ENCODE peak calls at places on chromosomes 4 and X, in four cellular contexts. J is mesendoderm, B is trophoblast cell, X is IMR-90. Y is an unnamed sample.

GRCh38 chrX:129679856-129680255 is 25.1 kb upstream of the APLN start:
- DNase-seq in J (no peak), B (no peak), X (peak), Y (no peak)

GRCh38 chr4:114598191-114599121 is at the start of gene UGT8:
- DNase-seq in J (peak), B (no peak), X (no peak), Y (peak)

GRCh38 chrX:95071621-95072020 is 1397.6 kb downstream of the FAM133A start:
- DNase-seq in J (peak), B (no peak), X (peak), Y (no peak)

GRCh38 chrX:132425744-132426318 is 63.0 kb downstream of the MBNL3 start:
- DNase-seq in J (no peak), B (peak), X (no peak), Y (no peak)

GRCh38 chr4:61772116-61772515 is 572.0 kb downstream of the ADGRL3 start:
- DNase-seq in J (peak), B (peak), X (no peak), Y (no peak)

GRCh38 chrX:72053508-72053907 is 78.2 kb downstream of the RTL5 start:
- DNase-seq in J (no peak), B (no peak), X (no peak), Y (no peak)

GRCh38 chr4:124203613-124204284 is 508.8 kb downstream of the ANKRD50 start:
- DNase-seq in J (peak), B (peak), X (peak), Y (no peak)

GRCh38 chr4:20391224-20391623 is 139.5 kb downstream of the SLIT2 start:
- DNase-seq in J (no peak), B (no peak), X (peak), Y (no peak)

GRCh38 chr4:104879854-104880253 is 266.8 kb upstream of the TET2 start:
- DNase-seq in J (no peak), B (no peak), X (no peak), Y (no peak)

GRCh38 chrX:10444204-10444603 is 176.2 kb downstream of the MID1 start:
- DNase-seq in J (peak), B (peak), X (no peak), Y (no peak)

GRCh38 chr4:13615162-13615561 is 12.4 kb downstream of the BOD1L1 start:
- DNase-seq in J (no peak), B (no peak), X (no peak), Y (no peak)

GRCh38 chr4:182975806-182976205 is 58.6 kb upstream of the DCTD start:
- DNase-seq in J (no peak), B (peak), X (peak), Y (no peak)

GRCh38 chr4:138310498-138310897 is 68.3 kb upstream of the SLC7A11 start:
- DNase-seq in J (no peak), B (no peak), X (peak), Y (no peak)

GRCh38 chr4:119498520-119498919 is 130.1 kb downstream of the PDE5A start:
- DNase-seq in J (peak), B (no peak), X (peak), Y (no peak)

GRCh38 chr4:13196721-13197120 is 287.4 kb downstream of the RAB28 start:
- DNase-seq in J (no peak), B (no peak), X (no peak), Y (no peak)

GRCh38 chr4:156970501-156971167 is 965 bp downstream of the PDGFC start:
- DNase-seq in J (peak), B (peak), X (peak), Y (peak)

GRCh38 chrX:10922158-10922557 is 189.0 kb upstream of the HCCS start:
- DNase-seq in J (peak), B (no peak), X (peak), Y (no peak)

GRCh38 chr4:157004279-157005161 is 32.9 kb upstream of the PDGFC start:
- DNase-seq in J (no peak), B (peak), X (no peak), Y (no peak)

GRCh38 chrX:8090482-8090881 is 80.6 kb downstream of the VCX2 start:
- DNase-seq in J (no peak), B (no peak), X (no peak), Y (no peak)

GRCh38 chrX:40262641-40263560 is 165.1 kb upstream of the BCOR start:
- DNase-seq in J (peak), B (peak), X (peak), Y (no peak)

GRCh38 chrX:41291309-41291708 is 42.7 kb upstream of the DDX3X start:
- DNase-seq in J (no peak), B (no peak), X (no peak), Y (peak)

GRCh38 chr4:13415068-13415785 is 68.9 kb downstream of the RAB28 start:
- DNase-seq in J (no peak), B (no peak), X (no peak), Y (peak)

GRCh38 chr4:56907009-56907408 is 691 bp upstream of the REST start:
- DNase-seq in J (peak), B (peak), X (no peak), Y (peak)

GRCh38 chrX:150842198-150842553 is 56.3 kb downstream of the CD99L2 start:
- DNase-seq in J (no peak), B (no peak), X (no peak), Y (no peak)

GRCh38 chr4:127709456-127709855 is 20.7 kb upstream of the SLC25A31 start:
- DNase-seq in J (no peak), B (no peak), X (no peak), Y (no peak)

GRCh38 chrX:125895518-125895917 is 270.6 kb downstream of the DCAF12L2 start:
- DNase-seq in J (no peak), B (no peak), X (no peak), Y (no peak)

GRCh38 chr4:150974750-150975149 is 40.3 kb downstream of the LRBA start:
- DNase-seq in J (no peak), B (no peak), X (no peak), Y (no peak)

GRCh38 chr4:5370286-5370685 is 319.0 kb downstream of the STK32B start:
- DNase-seq in J (no peak), B (no peak), X (peak), Y (no peak)

GRCh38 chr4:118967393-118967792 is 78.7 kb downstream of the SYNPO2 start:
- DNase-seq in J (no peak), B (peak), X (peak), Y (no peak)

GRCh38 chr4:165635261-165635838 is 237.7 kb upstream of the TLL1 start:
- DNase-seq in J (no peak), B (no peak), X (no peak), Y (no peak)

GRCh38 chr4:137390141-137390540 is 142.2 kb downstream of the PCDH18 start:
- DNase-seq in J (no peak), B (no peak), X (peak), Y (no peak)

GRCh38 chrX:10602646-10603045 is 17.7 kb downstream of the MID1 start:
- DNase-seq in J (no peak), B (no peak), X (no peak), Y (no peak)

GRCh38 chr4:103626296-103626695 is 93.5 kb downstream of the TACR3 start:
- DNase-seq in J (peak), B (peak), X (no peak), Y (no peak)

GRCh38 chr4:87123241-87123640 is 97.2 kb downstream of the KLHL8 start:
- DNase-seq in J (no peak), B (no peak), X (no peak), Y (no peak)

GRCh38 chrX:130085551-130085986 is 24.7 kb downstream of the ELF4 start:
- DNase-seq in J (no peak), B (no peak), X (peak), Y (no peak)

GRCh38 chr4:124386648-124387047 is 325.9 kb downstream of the ANKRD50 start:
- DNase-seq in J (no peak), B (peak), X (no peak), Y (no peak)

GRCh38 chr4:159600102-159600501 is 497.2 kb downstream of the RAPGEF2 start:
- DNase-seq in J (no peak), B (peak), X (no peak), Y (no peak)

GRCh38 chr4:1536579-1537409 is 130.6 kb upstream of the NKX1-1 start:
- DNase-seq in J (no peak), B (no peak), X (no peak), Y (no peak)

GRCh38 chr4:1533501-1534064 is 127.3 kb upstream of the NKX1-1 start:
- DNase-seq in J (no peak), B (peak), X (peak), Y (no peak)

GRCh38 chr4:1535926-1536578 is 129.8 kb upstream of the NKX1-1 start:
- DNase-seq in J (no peak), B (no peak), X (no peak), Y (no peak)

GRCh38 chr4:1534076-1534872 is 128.0 kb upstream of the NKX1-1 start:
- DNase-seq in J (no peak), B (no peak), X (no peak), Y (no peak)

DNA sequence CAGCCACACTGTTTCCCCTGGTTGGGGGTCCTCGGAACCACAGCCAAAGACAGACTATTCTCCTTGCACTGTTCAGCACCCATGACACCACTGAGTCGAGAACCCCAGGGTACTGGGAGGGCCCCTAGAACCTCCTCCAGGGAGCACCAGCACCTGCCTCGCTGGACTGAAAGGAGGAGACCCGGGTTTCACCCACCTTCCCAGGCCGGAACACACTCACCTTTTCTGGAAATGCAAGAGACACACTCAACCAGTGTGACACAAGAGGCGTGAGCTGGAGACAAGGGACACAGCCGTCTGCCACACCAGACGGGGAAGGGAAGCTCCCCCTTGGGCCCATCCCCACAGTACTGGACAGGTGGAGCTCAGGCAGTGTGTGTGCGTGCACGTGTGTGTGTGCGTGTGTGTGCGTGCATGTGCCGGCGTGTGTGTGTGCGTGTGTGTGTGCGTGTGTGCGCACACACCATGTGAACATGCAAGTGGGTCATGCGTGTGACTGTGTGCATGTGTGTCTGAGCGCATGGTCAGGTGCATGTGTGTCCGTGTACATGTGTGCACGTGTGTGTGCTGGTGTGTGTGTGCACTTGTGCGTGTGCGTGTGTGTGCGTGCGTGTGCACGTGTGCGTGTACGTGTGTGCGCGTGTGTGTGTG is 128.8 kb upstream of the NKX1-1 start:
- DNase-seq in J (no peak), B (no peak), X (no peak), Y (no peak)
- H3K23ac ChIP-seq in J (no peak), B (no peak), X (no peak), Y (no peak)

GRCh38 chr4:52658671-52659015 is 458 bp downstream of the USP46 start:
- DNase-seq in J (peak), B (no peak), X (no peak), Y (no peak)

GRCh38 chr4:52660643-52661042 is 1.5 kb upstream of the USP46 start:
- DNase-seq in J (peak), B (no peak), X (no peak), Y (no peak)

GRCh38 chr4:52657630-52658501 is 1.2 kb downstream of the USP46 start:
- DNase-seq in J (peak), B (peak), X (peak), Y (peak)

GRCh38 chr4:52659722-52660261 is 691 bp upstream of the USP46 start:
- DNase-seq in J (peak), B (peak), X (no peak), Y (no peak)

DNA sequence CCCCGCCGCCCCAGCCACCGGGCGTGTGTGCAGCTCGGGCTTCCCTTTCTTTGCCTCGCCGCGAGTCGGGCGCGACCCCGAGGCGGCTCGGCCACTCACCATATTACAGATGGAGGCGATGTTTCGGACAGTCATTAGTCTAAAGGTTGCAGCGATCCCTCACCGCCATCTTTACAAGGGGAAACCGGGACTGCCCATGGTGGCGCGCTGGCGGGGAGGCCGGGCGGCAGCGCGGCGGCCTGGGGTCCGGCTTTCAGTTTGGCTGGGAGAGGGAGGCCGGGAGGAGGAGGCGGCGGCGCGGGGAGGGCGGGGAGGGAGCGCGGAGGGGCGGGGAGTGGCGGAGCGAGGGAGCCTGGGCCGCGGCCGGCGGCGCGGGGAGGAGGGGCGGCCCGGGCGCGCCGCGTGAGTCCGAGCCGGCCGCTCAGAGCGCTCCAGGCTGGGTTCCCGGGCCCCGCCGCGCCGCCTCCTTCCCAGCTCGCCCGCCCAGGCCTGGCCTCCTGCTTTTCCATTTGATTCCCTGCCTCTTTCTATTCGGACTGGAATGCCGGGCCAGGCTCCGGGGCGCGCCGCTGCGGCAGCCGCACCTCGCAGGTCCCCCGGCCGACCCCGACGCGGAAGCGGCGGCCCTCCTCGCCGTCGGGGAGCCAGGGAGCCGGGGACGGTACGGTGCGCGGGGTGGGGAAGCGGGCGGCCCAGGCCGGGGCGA is at the start of gene USP46:
- DNase-seq in J (peak), B (peak), X (peak), Y (peak)
- H3K23ac ChIP-seq in J (peak), B (no peak), X (peak), Y (no peak)

DNA sequence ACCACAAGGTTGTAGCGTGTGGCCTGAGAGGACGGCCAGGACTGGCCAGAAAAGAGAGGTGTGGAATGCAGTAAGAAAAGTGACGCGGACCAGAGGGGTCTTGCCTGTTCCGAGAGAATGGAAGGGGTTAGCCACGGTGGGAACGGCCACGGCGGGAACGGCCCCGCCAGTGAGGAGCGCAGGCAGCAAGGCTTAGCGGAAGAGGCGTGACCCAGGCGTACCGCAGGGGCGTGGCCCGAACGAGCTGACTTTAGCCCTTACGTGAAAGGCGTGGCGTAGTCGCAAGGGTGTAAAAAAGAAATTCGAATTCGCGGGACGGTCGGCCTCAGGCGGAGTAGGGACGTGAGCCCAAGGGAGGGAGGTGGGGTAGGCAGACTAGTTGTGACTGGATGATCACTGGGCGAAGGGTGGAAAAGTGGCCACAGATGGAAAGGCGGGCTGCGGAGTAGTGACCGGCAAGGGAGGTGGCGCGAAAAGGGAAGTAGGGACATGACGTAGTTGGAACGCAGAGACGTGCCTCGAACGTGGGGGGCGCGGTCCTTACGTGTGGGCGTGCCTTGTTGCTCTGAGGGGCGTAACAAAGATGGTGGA is 10.4 kb upstream of the CLTRN start:
- DNase-seq in J (peak), B (peak), X (peak), Y (peak)
- H3K23ac ChIP-seq in J (no peak), B (no peak), X (peak), Y (no peak)

GRCh38 chr4:8297141-8297601 is 27.6 kb downstream of the HTRA3 start:
- DNase-seq in J (no peak), B (no peak), X (no peak), Y (no peak)
- H3K23ac ChIP-seq in J (no peak), B (no peak), X (no peak), Y (no peak)

GRCh38 chr4:24328300-24328699 is 256.1 kb downstream of the DHX15 start:
- DNase-seq in J (peak), B (no peak), X (no peak), Y (no peak)

GRCh38 chr4:24322986-24323385 is 261.4 kb downstream of the DHX15 start:
- DNase-seq in J (peak), B (no peak), X (no peak), Y (no peak)

GRCh38 chr4:24321637-24322036 is 262.7 kb downstream of the DHX15 start:
- DNase-seq in J (peak), B (no peak), X (no peak), Y (no peak)

GRCh38 chr4:24321151-24321550 is 263.2 kb downstream of the DHX15 start:
- DNase-seq in J (no peak), B (no peak), X (peak), Y (no peak)

GRCh38 chr4:24322517-24322916 is 261.8 kb downstream of the DHX15 start:
- DNase-seq in J (peak), B (no peak), X (peak), Y (no peak)
- H3K23ac ChIP-seq in J (peak), B (no peak), X (no peak), Y (no peak)

Y was measured in H9.